ENCODE peak calls at places on chromosomes 12 and 14, in eight cellular contexts. X is IMR-90, H is fibroblast of lung, G is tibial nerve, K is H9, I is right atrium auricular region, B is neuronal stem cell, N is brain microvascular endothelial cell. J is an unnamed sample.
A peak's percentile ranks its signal among the peaks of the same experiment; 100 is the strongest.

GRCh38 chr12:4148418-4149056 is 125.0 kb upstream of the CCND2 start:
- DNase-seq in X (no peak), G (no peak), B (no peak), N (no peak), K (no peak), I (no peak), H (no peak), J (no peak)

GRCh38 chr14:61326847-61327246 is 5.5 kb downstream of the PRKCH start:
- DNase-seq in N (peak; percentile 22), G (peak; percentile 32), H (no peak), X (no peak), I (peak; percentile 86), B (no peak), K (peak; percentile 58), J (no peak)

GRCh38 chr14:27370775-27371174 is 772.9 kb upstream of the NOVA1 start:
- DNase-seq in X (no peak), G (no peak), B (no peak), N (no peak), K (no peak), I (no peak), H (no peak), J (no peak)

GRCh38 chr12:25382311-25383106 is 131.8 kb upstream of the KRAS start:
- DNase-seq in K (no peak), G (no peak), X (no peak), B (no peak), H (no peak), N (no peak), I (no peak), J (no peak)

GRCh38 chr14:33163109-33163508 is 224.4 kb downstream of the NPAS3 start:
- DNase-seq in X (no peak), N (no peak), I (no peak), B (no peak), H (peak; percentile 11), K (no peak), G (no peak), J (no peak)

GRCh38 chr12:4535871-4536270 is 2.8 kb upstream of the RAD51AP1 start:
- DNase-seq in G (no peak), K (no peak), B (no peak), I (no peak), N (no peak), H (no peak), X (no peak), J (no peak)

GRCh38 chr12:17949558-17950141 is 140.3 kb downstream of the RERGL start:
- DNase-seq in B (no peak), K (no peak), G (no peak), I (no peak), N (no peak), H (no peak), X (no peak), J (no peak)

GRCh38 chr12:68572650-68573049 is 38.0 kb upstream of the RAP1B start:
- DNase-seq in G (no peak), I (no peak), B (no peak), K (no peak), N (peak; percentile 3), X (peak; percentile 24), H (peak; percentile 68), J (no peak)

GRCh38 chr12:6632026-6632978 is 3.5 kb downstream of the LPAR5 start:
- DNase-seq in H (no peak), X (no peak), B (no peak), N (no peak), I (no peak), K (no peak), G (no peak), J (no peak)

GRCh38 chr14:55103005-55103640 is 25.9 kb upstream of the LGALS3 start:
- DNase-seq in K (peak; percentile 89), B (peak; percentile 31), G (peak; percentile 76), N (peak; percentile 86), H (peak; percentile 97), X (peak; percentile 95), I (peak; percentile 88), J (no peak)

GRCh38 chr12:110046451-110047187 is 1.7 kb downstream of the C12orf76 start:
- DNase-seq in B (no peak), H (no peak), X (no peak), K (no peak), G (no peak), N (no peak), I (no peak), J (no peak)

GRCh38 chr12:110050927-110051326 is 2.6 kb upstream of the C12orf76 start:
- DNase-seq in B (no peak), I (no peak), N (no peak), H (no peak), G (no peak), K (no peak), X (no peak), J (no peak)

GRCh38 chr12:110048242-110049027 is at the start of gene C12orf76:
- DNase-seq in X (peak; percentile 96), B (peak; percentile 75), G (peak; percentile 91), H (peak; percentile 96), I (peak; percentile 94), K (peak; percentile 95), N (peak; percentile 92), J (peak; percentile 93)

GRCh38 chr12:110042260-110042659 is 6.1 kb downstream of the C12orf76 start:
- DNase-seq in K (no peak), N (no peak), B (no peak), G (no peak), I (no peak), X (no peak), H (no peak), J (no peak)

GRCh38 chr12:110047297-110047940 is 903 bp downstream of the C12orf76 start:
- DNase-seq in G (no peak), K (no peak), N (no peak), H (no peak), X (no peak), B (no peak), I (no peak), J (no peak)
- H3K27ac ChIP-seq in G (peak overlapping the region; percentile 87), K (no peak overlapping the region), N (no peak overlapping the region), H (peak overlapping the region; percentile 85), X (peak overlapping the region; percentile 66), B (no peak overlapping the region), I (peak overlapping the region; percentile 72), J (peak overlapping the region; percentile 91)

GRCh38 chr14:102838531-102838930 is 61.3 kb downstream of the TRAF3 start:
- DNase-seq in B (no peak), N (no peak), K (peak; percentile 55), H (no peak), G (no peak), X (no peak), I (no peak), J (no peak)

GRCh38 chr14:102840115-102840514 is 62.9 kb downstream of the TRAF3 start:
- DNase-seq in X (no peak), B (no peak), H (no peak), I (no peak), N (no peak), G (no peak), K (no peak), J (no peak)

GRCh38 chr14:102835959-102836358 is 58.7 kb downstream of the TRAF3 start:
- DNase-seq in G (no peak), H (no peak), N (no peak), B (no peak), X (no peak), K (no peak), I (no peak), J (no peak)

GRCh38 chr14:102840801-102841528 is 63.7 kb downstream of the TRAF3 start:
- DNase-seq in I (no peak), H (no peak), X (no peak), G (no peak), K (no peak), B (no peak), N (no peak), J (no peak)
- H3K27ac ChIP-seq in I (no peak overlapping the region), H (no peak overlapping the region), X (no peak overlapping the region), G (no peak overlapping the region), K (no peak overlapping the region), B (no peak overlapping the region), N (no peak overlapping the region), J (no peak overlapping the region)

GRCh38 chr14:75254901-75255300 is 23.7 kb upstream of the FOS start:
- DNase-seq in B (no peak), X (no peak), G (no peak), H (no peak), I (no peak), K (peak; percentile 55), N (no peak), J (no peak)

GRCh38 chr14:75259510-75259855 is 19.1 kb upstream of the FOS start:
- DNase-seq in X (peak; percentile 77), G (no peak), H (peak; percentile 69), B (no peak), N (peak; percentile 73), I (no peak), K (no peak), J (no peak)

GRCh38 chr14:75258079-75258802 is 20.4 kb upstream of the FOS start:
- DNase-seq in B (no peak), K (no peak), X (peak; percentile 59), H (peak; percentile 11), G (peak; percentile 46), N (no peak), I (peak; percentile 91), J (no peak)

GRCh38 chr14:75258803-75259509 is 19.7 kb upstream of the FOS start:
- DNase-seq in I (peak; percentile 99), H (peak; percentile 99), N (peak; percentile 100), X (peak; percentile 100), G (peak; percentile 96), B (peak; percentile 99), K (peak; percentile 100), J (peak; percentile 98)

GRCh38 chr14:75257241-75257640 is 21.4 kb upstream of the FOS start:
- DNase-seq in I (no peak), G (no peak), H (peak; percentile 28), K (no peak), B (no peak), X (peak; percentile 37), N (no peak), J (no peak)
- H3K27ac ChIP-seq in I (peak overlapping the region; percentile 94), G (peak overlapping the region; percentile 100), H (no peak overlapping the region), K (no peak overlapping the region), B (no peak overlapping the region), X (no peak overlapping the region), N (no peak overlapping the region), J (no peak overlapping the region)

GRCh38 chr14:100067971-100068959 is 3.0 kb downstream of the EVL start:
- DNase-seq in N (peak; percentile 48), X (peak; percentile 50), B (no peak), H (peak; percentile 65), I (peak; percentile 74), G (no peak), K (no peak), J (no peak)

GRCh38 chr14:100065161-100065871 is at the start of gene EVL:
- DNase-seq in B (no peak), I (no peak), N (no peak), G (no peak), K (no peak), H (no peak), X (no peak), J (no peak)

GRCh38 chr14:100065942-100066574 is 836 bp downstream of the EVL start:
- DNase-seq in H (no peak), X (no peak), B (no peak), G (no peak), K (no peak), N (no peak), I (no peak), J (no peak)

GRCh38 chr14:100067481-100067880 is 2.3 kb downstream of the EVL start:
- DNase-seq in G (no peak), K (no peak), I (no peak), B (no peak), X (no peak), H (no peak), N (no peak), J (no peak)

DNA sequence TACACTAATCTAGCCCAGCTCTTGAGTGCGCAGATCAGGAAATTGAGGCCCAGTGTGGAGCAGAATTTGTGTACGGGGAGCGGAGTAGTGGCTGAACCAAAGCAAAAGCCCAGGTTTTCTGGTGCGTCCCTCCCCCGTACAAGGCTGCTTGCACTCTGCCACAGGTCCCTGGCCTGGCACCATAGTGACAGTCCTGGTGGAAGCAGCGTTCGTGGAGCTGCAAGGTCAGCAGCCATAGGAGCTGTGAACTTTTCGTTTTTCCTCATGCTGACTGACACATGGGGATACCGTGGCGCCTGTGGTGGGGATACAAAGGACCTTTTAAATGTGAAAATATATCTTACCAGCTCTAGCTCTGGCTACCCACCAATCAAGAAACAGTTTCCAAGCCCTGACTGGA is 1.8 kb downstream of the EVL start:
- DNase-seq in N (no peak), B (no peak), K (no peak), H (no peak), G (no peak), I (no peak), X (no peak), J (no peak)
- H3K27ac ChIP-seq in N (no peak overlapping the region), B (no peak overlapping the region), K (no peak overlapping the region), H (no peak overlapping the region), G (no peak overlapping the region), I (no peak overlapping the region), X (no peak overlapping the region), J (peak overlapping the region; percentile 40)